ENCODE peak calls at places on chromosomes 6 and 20, in six cellular contexts. G, F, N, I, Q and E are unnamed samples.

GRCh38 chr20:34632870-34633452 is 43.9 kb downstream of the PIGU start:
- DNase-seq in I (no peak), F (no peak), Q (no peak), N (no peak), G (no peak), E (no peak)

GRCh38 chr20:43825635-43826034 is 89.0 kb upstream of the TOX2 start:
- DNase-seq in N (no peak), I (no peak), G (no peak), F (no peak), Q (no peak), E (no peak)

GRCh38 chr6:127813682-127814027 is 87.2 kb downstream of the THEMIS start:
- DNase-seq in F (no peak), Q (no peak), N (no peak), G (no peak), I (no peak), E (no peak)

GRCh38 chr20:44021186-44021585 is 106.5 kb downstream of the TOX2 start:
- DNase-seq in N (no peak), Q (no peak), G (no peak), F (no peak), I (no peak), E (no peak)

GRCh38 chr6:151550618-151551017 is 56.8 kb downstream of the CCDC170 start:
- DNase-seq in F (no peak), N (no peak), Q (no peak), G (no peak), I (no peak), E (no peak)

GRCh38 chr6:168179133-168179532 is 100.1 kb upstream of the FRMD1 start:
- DNase-seq in I (no peak), G (no peak), Q (no peak), F (no peak), N (no peak), E (no peak)

GRCh38 chr6:3749390-3749978 is 2.0 kb downstream of the PXDC1 start:
- DNase-seq in I (no peak), G (no peak), N (no peak), F (no peak), Q (no peak), E (no peak)

GRCh38 chr6:20213271-20213798 is 1.1 kb upstream of the MBOAT1 start:
- DNase-seq in F (peak), G (no peak), I (no peak), Q (no peak), N (no peak), E (no peak)

GRCh38 chr6:87375315-87375714 is 30.7 kb downstream of the C6orf163 start:
- DNase-seq in N (no peak), F (no peak), I (no peak), Q (no peak), G (no peak), E (no peak)

GRCh38 chr20:49470922-49471321 is 11.5 kb downstream of the KCNB1 start:
- DNase-seq in G (no peak), Q (no peak), I (no peak), N (no peak), F (no peak), E (no peak)

GRCh38 chr6:128327890-128328289 is 192.5 kb downstream of the PTPRK start:
- DNase-seq in Q (no peak), N (peak), I (no peak), F (peak), G (peak), E (no peak)

DNA sequence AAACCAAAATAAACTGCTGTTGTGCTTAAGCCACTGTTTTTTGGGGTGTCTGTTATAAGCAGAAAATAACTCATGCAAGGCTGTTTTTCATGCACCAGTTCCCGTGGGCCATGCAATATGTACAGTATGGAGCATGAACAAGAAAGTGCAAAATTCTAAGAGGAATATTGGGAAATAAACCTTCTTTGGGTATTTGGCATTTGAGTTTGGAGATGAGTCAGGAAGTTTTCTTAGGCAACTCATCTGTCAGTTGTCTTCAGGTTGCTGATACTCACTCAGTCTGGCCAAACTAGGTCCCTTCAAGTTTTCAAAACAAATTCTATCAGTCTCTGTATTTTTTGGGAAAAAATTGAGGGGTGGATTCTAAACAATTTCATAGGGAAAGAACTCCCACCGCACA is 14.9 kb upstream of the ZFAND3 start:
- DNase-seq in G (no peak), N (no peak), Q (no peak), I (no peak), F (no peak), E (no peak)
- TF ChIP-seq CTCF in G (no peak), N (no peak), Q (no peak), I (no peak), F (no peak), E (no peak)

GRCh38 chr6:100230115-100230975 is 234.4 kb downstream of the SIM1 start:
- DNase-seq in G (no peak), Q (no peak), I (no peak), N (no peak), F (no peak), E (no peak)

GRCh38 chr6:100226811-100227210 is 232.8 kb upstream of the MCHR2 start:
- DNase-seq in Q (no peak), I (no peak), G (no peak), F (no peak), N (no peak), E (no peak)

GRCh38 chr6:100229512-100229911 is 235.2 kb downstream of the SIM1 start:
- DNase-seq in F (no peak), G (no peak), Q (no peak), I (no peak), N (no peak), E (no peak)

GRCh38 chr6:100230976-100231316 is 233.8 kb downstream of the SIM1 start:
- DNase-seq in F (peak), G (no peak), Q (no peak), N (peak), I (no peak), E (no peak)

GRCh38 chr6:100228437-100229424 is 234.7 kb upstream of the MCHR2 start:
- DNase-seq in G (peak), N (peak), F (peak), I (peak), Q (peak), E (peak)
- TF ChIP-seq CTCF in G (no peak), N (peak), F (peak), I (peak), Q (peak), E (no peak)

GRCh38 chr6:100460650-100461204 is 4.0 kb downstream of the SIM1 start:
- DNase-seq in N (no peak), G (no peak), Q (no peak), I (no peak), F (no peak), E (no peak)
- TF ChIP-seq CTCF in N (peak), G (peak), Q (no peak), I (peak), F (peak), E (no peak)

DNA sequence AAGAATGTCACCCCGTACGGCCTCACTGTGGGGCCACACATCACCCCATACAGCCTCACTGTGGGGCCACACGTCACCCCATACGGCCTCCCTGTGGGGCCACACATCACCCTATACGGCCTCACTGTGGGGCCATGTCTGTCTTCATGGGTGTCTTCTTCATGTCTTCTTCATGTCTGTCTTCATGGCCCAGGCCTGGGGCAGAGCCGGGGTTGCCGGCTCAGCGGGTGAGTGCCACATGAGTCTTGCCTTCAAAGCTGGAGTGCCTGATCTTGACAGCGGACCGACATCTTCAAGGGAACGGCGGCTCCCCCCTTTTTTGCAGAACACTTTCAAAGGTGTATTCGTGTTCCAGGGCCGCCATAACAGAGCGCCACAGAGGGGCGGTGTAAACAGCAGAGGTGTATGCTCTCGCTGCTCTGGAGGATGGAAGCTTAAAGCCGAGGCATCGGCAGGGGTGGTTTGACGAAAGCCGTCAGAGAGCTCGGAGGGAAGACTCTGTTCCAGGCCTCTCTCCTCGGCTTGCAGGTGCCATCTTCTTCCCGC is 365.0 kb downstream of the TAF4 start:
- DNase-seq in N (no peak), F (no peak), I (no peak), G (no peak), Q (no peak), E (no peak)
- TF ChIP-seq CTCF in N (no peak), F (no peak), I (no peak), G (no peak), Q (no peak), E (no peak)

GRCh38 chr6:38805682-38806081 is 90.6 kb downstream of the DNAH8 start:
- DNase-seq in I (no peak), Q (no peak), F (no peak), N (no peak), G (no peak), E (no peak)

GRCh38 chr6:38808039-38808438 is 92.9 kb downstream of the DNAH8 start:
- DNase-seq in G (no peak), I (no peak), F (no peak), N (no peak), Q (no peak), E (no peak)

GRCh38 chr6:38806833-38807232 is 91.7 kb downstream of the DNAH8 start:
- DNase-seq in N (no peak), G (no peak), I (no peak), F (no peak), Q (no peak), E (no peak)

GRCh38 chr6:38805127-38805655 is 90.1 kb downstream of the DNAH8 start:
- DNase-seq in N (no peak), G (no peak), F (no peak), Q (no peak), I (no peak), E (no peak)

GRCh38 chr6:38806271-38806670 is 91.2 kb downstream of the DNAH8 start:
- DNase-seq in Q (no peak), I (no peak), F (no peak), N (no peak), G (no peak), E (no peak)
- TF ChIP-seq CTCF in Q (no peak), I (no peak), F (no peak), N (no peak), G (no peak), E (no peak)

GRCh38 chr20:54134445-54135220 is 39.2 kb downstream of the CYP24A1 start:
- DNase-seq in G (peak), I (no peak), F (no peak), N (peak), Q (no peak), E (no peak)

GRCh38 chr20:54132612-54133433 is 41.0 kb downstream of the CYP24A1 start:
- DNase-seq in I (peak), F (peak), N (peak), Q (no peak), G (peak), E (no peak)

GRCh38 chr20:54133434-54134427 is 40.1 kb downstream of the CYP24A1 start:
- DNase-seq in I (no peak), F (peak), N (peak), G (peak), Q (no peak), E (no peak)

GRCh38 chr20:54129350-54129749 is 44.4 kb downstream of the CYP24A1 start:
- DNase-seq in I (no peak), G (no peak), N (no peak), Q (no peak), F (no peak), E (no peak)

DNA sequence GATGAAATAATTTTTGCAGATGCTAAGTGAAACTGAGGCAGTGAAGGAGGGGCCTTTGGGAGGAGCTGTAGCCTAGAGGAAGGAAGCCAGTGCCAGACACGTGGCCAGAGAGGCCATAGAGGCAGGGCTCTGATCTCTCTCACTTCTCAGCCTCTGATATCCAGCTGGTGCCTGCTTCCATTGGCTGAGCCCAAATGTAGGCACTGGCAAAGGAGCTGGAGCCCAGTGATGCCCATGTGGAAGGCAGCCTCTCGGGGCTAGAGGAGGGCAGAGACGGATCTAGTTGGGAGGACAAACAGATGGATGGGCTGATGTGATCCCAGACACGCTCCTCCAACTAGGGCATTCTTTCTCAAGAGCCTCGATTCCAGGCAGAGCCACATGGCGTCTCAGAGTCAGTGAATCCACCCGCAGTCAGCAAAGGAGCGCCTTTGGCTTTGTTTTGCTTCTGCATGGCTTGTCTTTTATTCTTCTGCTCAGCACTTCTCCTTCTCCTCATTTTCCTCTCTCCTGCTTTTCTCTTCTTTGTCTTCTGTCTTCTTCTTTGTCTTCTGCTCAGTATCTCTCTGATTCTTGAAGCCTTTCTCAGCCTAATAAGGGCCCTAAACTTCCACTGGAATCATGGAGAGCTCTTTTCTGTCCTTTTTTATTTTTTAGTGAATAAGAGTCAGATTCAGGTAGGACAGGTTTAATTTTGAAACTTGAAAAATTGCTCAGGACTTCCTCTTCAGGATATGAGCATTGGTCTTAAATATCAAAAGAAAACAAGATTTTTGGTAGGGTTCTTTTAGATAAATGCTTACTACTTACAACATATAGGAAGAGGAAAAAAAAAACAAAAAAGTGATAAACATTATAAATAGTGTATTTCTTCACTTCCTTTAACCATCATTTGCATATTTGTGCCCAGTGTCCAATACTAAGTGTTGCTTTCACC is 41.8 kb downstream of the CYP24A1 start:
- DNase-seq in I (no peak), Q (no peak), F (no peak), N (no peak), G (no peak), E (no peak)
- TF ChIP-seq CTCF in I (no peak), Q (no peak), F (no peak), N (no peak), G (no peak), E (no peak)

GRCh38 chr6:36242161-36242560 is 27.7 kb upstream of the PNPLA1 start:
- DNase-seq in I (no peak), F (no peak), G (no peak), Q (no peak), N (no peak), E (no peak)
- TF ChIP-seq CTCF in I (no peak), F (no peak), G (no peak), Q (no peak), N (no peak), E (no peak)

GRCh38 chr6:45500924-45501816 is 123.4 kb upstream of the SUPT3H start:
- DNase-seq in Q (no peak), G (peak), F (no peak), I (no peak), N (no peak), E (no peak)
- TF ChIP-seq CTCF in Q (no peak), G (peak), F (peak), I (no peak), N (no peak), E (no peak)

DNA sequence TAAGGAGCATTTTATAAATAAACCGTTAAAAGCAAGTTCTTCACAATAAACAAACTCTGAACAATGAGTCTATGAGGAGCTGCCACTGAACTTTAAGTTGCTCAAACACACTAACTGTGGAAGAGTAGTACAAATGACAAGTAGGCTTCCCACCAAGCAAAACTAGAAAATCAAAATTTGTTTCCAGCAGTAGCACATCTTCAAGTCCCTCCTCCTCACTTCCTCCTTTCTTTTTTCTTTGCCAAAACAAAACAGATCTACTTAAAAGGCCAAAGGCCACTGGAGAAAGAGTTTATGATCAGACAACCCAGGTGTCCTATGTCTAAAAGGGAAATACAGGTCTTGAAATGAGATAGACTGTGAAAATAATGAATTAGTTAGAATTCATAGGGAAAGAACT is 17.1 kb upstream of the FAM135A start:
- DNase-seq in N (no peak), Q (no peak), F (no peak), I (no peak), G (no peak), E (no peak)
- TF ChIP-seq CTCF in N (no peak), Q (no peak), F (no peak), I (no peak), G (no peak), E (no peak)